ENCODE peak calls at places on chromosomes 16 and 17, in ten cellular contexts. Z, B, X, L, P, U, H, S, C and W are unnamed samples.

GRCh38 chr16:3706253-3707145 is 10.8 kb downstream of the TRAP1 start:
- DNase-seq in Z (no peak), B (no peak), X (no peak), L (no peak), P (no peak), U (no peak), H (no peak), S (no peak), C (no peak), W (no peak)

GRCh38 chr17:17837380-17837821 is 615 bp upstream of the SREBF1 start:
- DNase-seq in Z (no peak), B (peak), X (no peak), L (no peak), P (no peak), U (no peak), H (peak), S (no peak), C (peak), W (peak)

GRCh38 chr16:75263963-75264445 is 12.6 kb upstream of the BCAR1 start:
- DNase-seq in Z (no peak), B (no peak), X (no peak), L (no peak), P (no peak), U (no peak), H (no peak), S (no peak), C (no peak), W (peak)

GRCh38 chr17:63178530-63178929 is 212.5 kb downstream of the TANC2 start:
- DNase-seq in Z (no peak), B (no peak), X (no peak), L (no peak), P (no peak), U (no peak), H (peak), S (no peak), C (no peak), W (no peak)

GRCh38 chr16:3980311-3981111 is 100.0 kb upstream of the CREBBP start:
- DNase-seq in Z (peak), B (no peak), X (no peak), L (peak), P (no peak), U (no peak), H (peak), S (no peak), C (peak), W (peak)

GRCh38 chr16:48963901-48964615 is 317.6 kb downstream of the CBLN1 start:
- DNase-seq in Z (no peak), B (peak), X (peak), L (peak), P (no peak), U (no peak), H (peak), S (no peak), C (peak), W (peak)

GRCh38 chr17:40536731-40537171 is 28.5 kb downstream of the CCR7 start:
- DNase-seq in Z (no peak), B (no peak), X (no peak), L (peak), P (no peak), U (no peak), H (peak), S (no peak), C (peak), W (peak)

GRCh38 chr16:70695351-70696070 is 9.7 kb upstream of the MTSS2 start:
- DNase-seq in Z (no peak), B (no peak), X (no peak), L (no peak), P (no peak), U (no peak), H (peak), S (no peak), C (no peak), W (no peak)

GRCh38 chr16:49051626-49052025 is 230.0 kb downstream of the CBLN1 start:
- DNase-seq in Z (no peak), B (no peak), X (no peak), L (no peak), P (no peak), U (no peak), H (no peak), S (no peak), C (no peak), W (no peak)

GRCh38 chr17:311119-311848 is 41.3 kb downstream of the RPH3AL start:
- DNase-seq in Z (no peak), B (no peak), X (no peak), L (no peak), P (no peak), U (no peak), H (no peak), S (no peak), C (no peak), W (no peak)

GRCh38 chr16:59719121-59719520 is 985.0 kb upstream of the GOT2 start:
- DNase-seq in Z (no peak), B (peak), X (no peak), L (no peak), P (no peak), U (no peak), H (peak), S (no peak), C (peak), W (peak)

GRCh38 chr17:1574697-1575471 is 12.3 kb upstream of the PITPNA start:
- DNase-seq in Z (peak), B (no peak), X (no peak), L (no peak), P (no peak), U (no peak), H (no peak), S (no peak), C (no peak), W (no peak)

GRCh38 chr17:81285179-81285878 is 9.8 kb downstream of the SLC38A10 start:
- DNase-seq in Z (no peak), B (peak), X (no peak), L (no peak), P (peak), U (no peak), H (peak), S (no peak), C (peak), W (peak)

GRCh38 chr16:57802635-57803412 is 533 bp upstream of the KIFC3 start:
- DNase-seq in Z (no peak), B (no peak), X (no peak), L (no peak), P (no peak), U (no peak), H (no peak), S (no peak), C (no peak), W (peak)

GRCh38 chr16:4679854-4680636 is 13.3 kb upstream of the NUDT16L1 start:
- DNase-seq in Z (no peak), B (peak), X (no peak), L (no peak), P (no peak), U (no peak), H (no peak), S (no peak), C (no peak), W (peak)

GRCh38 chr17:74199306-74200092 is 4.0 kb upstream of the RPL38 start:
- DNase-seq in Z (no peak), B (no peak), X (no peak), L (peak), P (no peak), U (peak), H (no peak), S (no peak), C (peak), W (peak)

GRCh38 chr17:81488276-81488860 is 24.2 kb downstream of the ACTG1 start:
- DNase-seq in Z (no peak), B (no peak), X (no peak), L (no peak), P (no peak), U (no peak), H (no peak), S (no peak), C (no peak), W (no peak)

GRCh38 chr16:85757341-85757822 is 6.5 kb upstream of the C16orf74 start:
- DNase-seq in Z (no peak), B (peak), X (no peak), L (no peak), P (no peak), U (no peak), H (peak), S (peak), C (no peak), W (peak)

GRCh38 chr16:58455750-58456149 is 44.2 kb upstream of the NDRG4 start:
- DNase-seq in Z (no peak), B (no peak), X (no peak), L (no peak), P (no peak), U (no peak), H (no peak), S (no peak), C (no peak), W (no peak)

GRCh38 chr17:41331606-41332005 is 16.1 kb upstream of the KRTAP17-1 start:
- DNase-seq in Z (no peak), B (no peak), X (no peak), L (no peak), P (no peak), U (no peak), H (no peak), S (no peak), C (no peak), W (no peak)